ENCODE peak calls at places on chromosomes 16 and 17, in seven cellular contexts. One of them, this sample, is unnamed.

GRCh38 chr16:87487361-87487924 is 5.4 kb downstream of the ZCCHC14 start:
- DNase-seq in neural progenitor cell: peak; percentile 65
- DNase-seq in endothelial cell of umbilical vein: no peak
- DNase-seq in DND-41: no peak
- DNase-seq in astrocyte: no peak
- DNase-seq in HCT116: peak; percentile 69
- DNase-seq in PC-3: no peak
- DNase-seq in this sample: peak; percentile 72

GRCh38 chr16:53456625-53457024 is 22.4 kb downstream of the RBL2 start:
- DNase-seq in neural progenitor cell: no peak
- DNase-seq in endothelial cell of umbilical vein: no peak
- DNase-seq in DND-41: peak; percentile 75
- DNase-seq in astrocyte: no peak
- DNase-seq in HCT116: no peak
- DNase-seq in PC-3: no peak
- DNase-seq in this sample: no peak

GRCh38 chr16:24653725-24654124 is 75.7 kb upstream of the TNRC6A start:
- DNase-seq in neural progenitor cell: no peak
- DNase-seq in endothelial cell of umbilical vein: no peak
- DNase-seq in DND-41: no peak
- DNase-seq in astrocyte: no peak
- DNase-seq in HCT116: no peak
- DNase-seq in PC-3: no peak
- DNase-seq in this sample: no peak

GRCh38 chr16:54080524-54081008 is 206.0 kb downstream of the IRX3 start:
- DNase-seq in neural progenitor cell: no peak
- DNase-seq in endothelial cell of umbilical vein: no peak
- DNase-seq in DND-41: no peak
- DNase-seq in astrocyte: peak; percentile 99
- DNase-seq in HCT116: no peak
- DNase-seq in PC-3: peak; percentile 94
- DNase-seq in this sample: peak; percentile 28

GRCh38 chr17:42485680-42486079 is 27.0 kb downstream of the ATP6V0A1 start:
- DNase-seq in neural progenitor cell: no peak
- DNase-seq in endothelial cell of umbilical vein: no peak
- DNase-seq in DND-41: no peak
- DNase-seq in astrocyte: no peak
- DNase-seq in HCT116: no peak
- DNase-seq in PC-3: no peak
- DNase-seq in this sample: no peak

GRCh38 chr17:21125862-21126261 is 902 bp upstream of the DHRS7B start:
- DNase-seq in neural progenitor cell: no peak
- DNase-seq in endothelial cell of umbilical vein: peak; percentile 18
- DNase-seq in DND-41: peak; percentile 48
- DNase-seq in astrocyte: no peak
- DNase-seq in HCT116: no peak
- DNase-seq in PC-3: no peak
- DNase-seq in this sample: no peak

GRCh38 chr16:77610496-77610895 is 111.8 kb upstream of the NUDT7 start:
- DNase-seq in neural progenitor cell: no peak
- DNase-seq in endothelial cell of umbilical vein: no peak
- DNase-seq in DND-41: no peak
- DNase-seq in astrocyte: no peak
- DNase-seq in HCT116: no peak
- DNase-seq in PC-3: no peak
- DNase-seq in this sample: no peak

GRCh38 chr16:67843343-67843765 is 1.2 kb downstream of the THAP11 start:
- DNase-seq in neural progenitor cell: no peak
- DNase-seq in endothelial cell of umbilical vein: no peak
- DNase-seq in DND-41: peak; percentile 86
- DNase-seq in astrocyte: no peak
- DNase-seq in HCT116: no peak
- DNase-seq in PC-3: peak; percentile 4
- DNase-seq in this sample: no peak

GRCh38 chr17:38605230-38605851 is 411 bp downstream of the SRCIN1 start:
- DNase-seq in neural progenitor cell: peak; percentile 89
- DNase-seq in endothelial cell of umbilical vein: no peak
- DNase-seq in DND-41: no peak
- DNase-seq in astrocyte: no peak
- DNase-seq in HCT116: no peak
- DNase-seq in PC-3: no peak
- DNase-seq in this sample: peak; percentile 41

DNA sequence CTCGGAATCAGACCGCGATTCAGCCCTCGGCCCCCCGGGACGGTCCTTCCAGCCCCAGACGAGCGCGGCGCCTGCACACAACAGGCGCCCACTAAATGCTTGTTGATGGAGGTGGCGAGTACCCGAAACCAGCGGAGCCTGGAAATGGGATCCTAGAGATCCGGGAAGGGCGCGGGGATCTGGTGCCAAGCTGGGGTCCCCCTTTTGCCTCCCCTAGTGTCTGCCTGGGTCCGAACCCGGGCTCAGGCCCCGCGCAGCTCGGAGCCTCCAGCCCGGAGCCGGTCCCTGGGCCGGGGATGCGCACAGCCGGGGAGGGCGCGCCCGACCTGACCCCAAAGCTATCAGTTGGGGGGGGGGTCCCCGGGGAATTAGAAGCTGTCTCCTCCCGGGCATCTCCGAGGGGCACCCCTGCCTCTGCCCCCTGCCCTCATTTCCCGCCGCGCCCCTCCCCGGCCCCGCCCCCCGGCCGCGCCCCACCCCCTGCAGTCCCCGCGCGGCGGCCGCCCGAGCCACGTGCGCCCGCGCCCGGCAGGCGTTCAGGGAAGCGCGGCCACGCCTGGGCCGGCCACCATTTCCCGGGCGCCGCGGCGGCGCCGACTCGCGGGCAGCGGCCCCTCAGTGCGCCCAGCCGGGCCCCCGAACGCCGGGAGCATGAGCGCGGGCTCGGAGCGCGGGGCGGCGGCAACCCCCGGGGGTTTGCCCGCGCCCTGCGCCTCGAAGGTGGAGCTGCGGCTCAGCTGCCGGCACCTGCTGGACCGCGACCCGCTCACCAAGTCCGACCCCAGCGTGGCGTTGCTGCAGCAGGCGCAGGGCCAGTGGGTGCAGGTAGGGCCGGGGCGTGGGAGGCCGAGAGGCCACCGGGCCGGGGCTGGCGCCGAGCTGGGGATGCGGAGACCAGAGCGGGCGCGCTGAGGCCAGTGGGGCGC is at the start of gene CPNE7:
- DNase-seq in neural progenitor cell: peak; percentile 60
- DNase-seq in endothelial cell of umbilical vein: no peak
- DNase-seq in DND-41: no peak
- DNase-seq in astrocyte: no peak
- DNase-seq in HCT116: no peak
- DNase-seq in PC-3: no peak
- DNase-seq in this sample: no peak
- TF ChIP-seq EZH2 in neural progenitor cell: peak; percentile 82
- TF ChIP-seq EZH2 in endothelial cell of umbilical vein: peak; percentile 84
- TF ChIP-seq EZH2 in DND-41: no peak
- TF ChIP-seq EZH2 in astrocyte: peak; percentile 60
- TF ChIP-seq EZH2 in HCT116: no peak
- TF ChIP-seq EZH2 in PC-3: no peak
- TF ChIP-seq EZH2 in this sample: no peak

GRCh38 chr16:5200123-5200522 is 102.5 kb upstream of the EEF2KMT start:
- DNase-seq in neural progenitor cell: no peak
- DNase-seq in endothelial cell of umbilical vein: no peak
- DNase-seq in DND-41: no peak
- DNase-seq in astrocyte: no peak
- DNase-seq in HCT116: no peak
- DNase-seq in PC-3: no peak
- DNase-seq in this sample: no peak

GRCh38 chr16:5207001-5207523 is 109.5 kb upstream of the EEF2KMT start:
- DNase-seq in neural progenitor cell: no peak
- DNase-seq in endothelial cell of umbilical vein: no peak
- DNase-seq in DND-41: no peak
- DNase-seq in astrocyte: no peak
- DNase-seq in HCT116: no peak
- DNase-seq in PC-3: no peak
- DNase-seq in this sample: no peak

GRCh38 chr16:5206331-5206990 is 108.9 kb upstream of the EEF2KMT start:
- DNase-seq in neural progenitor cell: no peak
- DNase-seq in endothelial cell of umbilical vein: no peak
- DNase-seq in DND-41: no peak
- DNase-seq in astrocyte: no peak
- DNase-seq in HCT116: no peak
- DNase-seq in PC-3: no peak
- DNase-seq in this sample: no peak

DNA sequence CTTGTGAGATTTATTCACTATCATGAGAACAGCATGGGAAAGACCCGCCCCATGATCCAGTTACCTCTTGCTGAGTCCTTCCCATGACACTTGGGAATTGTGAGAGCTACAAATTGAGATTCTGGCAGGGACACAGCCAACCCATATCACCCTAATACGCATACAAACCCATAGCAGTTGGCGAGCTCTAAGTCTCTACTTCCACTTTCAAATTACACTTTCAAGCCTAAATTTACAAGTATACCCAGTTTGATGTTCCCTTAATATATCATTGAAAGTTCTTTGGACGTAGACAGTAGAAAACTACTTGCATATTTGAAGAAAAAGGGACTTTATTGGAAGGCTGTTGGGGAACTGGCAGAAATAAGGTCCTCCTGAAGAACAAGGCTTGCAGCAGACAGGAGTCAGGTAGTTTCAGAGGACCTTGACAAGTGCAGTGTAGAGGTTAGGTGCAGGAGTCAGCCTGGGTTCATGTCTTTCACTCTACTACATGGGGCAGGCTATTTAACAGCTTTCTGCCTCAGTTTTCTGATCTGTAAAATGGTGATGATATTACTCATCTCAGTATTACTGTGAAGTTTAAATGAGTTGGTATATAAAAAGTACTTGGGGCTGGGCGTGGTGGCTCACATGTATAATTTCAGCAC is 107.9 kb upstream of the EEF2KMT start:
- DNase-seq in neural progenitor cell: no peak
- DNase-seq in endothelial cell of umbilical vein: no peak
- DNase-seq in DND-41: no peak
- DNase-seq in astrocyte: no peak
- DNase-seq in HCT116: no peak
- DNase-seq in PC-3: no peak
- DNase-seq in this sample: no peak
- H2AFZ ChIP-seq in neural progenitor cell: no peak overlapping the region
- H2AFZ ChIP-seq in endothelial cell of umbilical vein: no peak overlapping the region
- H2AFZ ChIP-seq in DND-41: no peak overlapping the region
- H2AFZ ChIP-seq in astrocyte: no peak overlapping the region
- H2AFZ ChIP-seq in HCT116: no peak overlapping the region
- H2AFZ ChIP-seq in PC-3: no peak overlapping the region
- H2AFZ ChIP-seq in this sample: no peak overlapping the region

GRCh38 chr17:30924341-30924740 is 2.6 kb downstream of the ADAP2 start:
- DNase-seq in neural progenitor cell: no peak
- DNase-seq in endothelial cell of umbilical vein: no peak
- DNase-seq in DND-41: no peak
- DNase-seq in astrocyte: no peak
- DNase-seq in HCT116: no peak
- DNase-seq in PC-3: no peak
- DNase-seq in this sample: no peak

GRCh38 chr17:30921544-30922196 is at the start of gene ADAP2:
- DNase-seq in neural progenitor cell: peak; percentile 76
- DNase-seq in endothelial cell of umbilical vein: no peak
- DNase-seq in DND-41: no peak
- DNase-seq in astrocyte: no peak
- DNase-seq in HCT116: peak; percentile 19
- DNase-seq in PC-3: peak; percentile 36
- DNase-seq in this sample: peak; percentile 54

GRCh38 chr17:30920282-30920681 is 1.5 kb upstream of the ADAP2 start:
- DNase-seq in neural progenitor cell: peak; percentile 63
- DNase-seq in endothelial cell of umbilical vein: peak; percentile 57
- DNase-seq in DND-41: no peak
- DNase-seq in astrocyte: no peak
- DNase-seq in HCT116: no peak
- DNase-seq in PC-3: no peak
- DNase-seq in this sample: no peak

GRCh38 chr17:30920683-30921543 is 832 bp upstream of the ADAP2 start:
- DNase-seq in neural progenitor cell: no peak
- DNase-seq in endothelial cell of umbilical vein: no peak
- DNase-seq in DND-41: no peak
- DNase-seq in astrocyte: no peak
- DNase-seq in HCT116: no peak
- DNase-seq in PC-3: no peak
- DNase-seq in this sample: no peak

DNA sequence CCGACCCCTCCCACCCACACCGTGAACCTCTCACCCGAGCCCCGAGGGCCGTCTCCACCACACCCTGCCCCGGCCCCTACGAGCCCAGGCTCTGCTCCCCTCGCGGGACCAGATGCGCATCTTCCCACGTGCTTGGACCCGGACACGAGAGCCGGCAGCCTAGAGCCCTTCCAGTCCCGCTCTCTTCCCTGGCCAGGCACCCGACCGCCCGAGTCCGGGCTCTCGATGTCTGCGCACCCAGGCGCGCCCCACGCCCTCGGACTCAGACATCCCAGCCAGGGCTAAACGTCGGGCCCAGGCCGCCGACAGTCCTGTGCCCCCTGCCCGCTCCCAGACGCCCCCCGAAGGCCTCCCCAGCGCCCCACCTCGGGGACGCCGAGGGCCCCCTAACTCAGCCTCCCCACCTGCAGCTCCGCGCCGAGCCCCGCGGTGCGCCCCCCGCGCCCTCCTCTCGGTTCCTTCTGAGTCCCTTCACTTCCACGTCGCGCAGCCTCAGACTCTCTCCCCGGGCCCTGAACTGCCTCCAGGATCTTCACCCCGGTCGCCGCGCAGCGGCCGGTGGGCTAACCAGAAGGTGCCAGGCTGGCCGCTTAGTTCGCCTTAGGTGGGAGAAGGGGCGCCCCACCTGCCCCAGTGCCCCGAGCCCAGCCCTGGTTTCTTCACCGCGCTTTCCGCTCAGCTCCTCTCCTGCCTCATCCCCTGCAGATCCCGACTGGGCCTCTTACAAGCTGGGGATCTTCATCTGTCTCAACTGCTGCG is 669 bp downstream of the ADAP2 start:
- DNase-seq in neural progenitor cell: peak; percentile 32
- DNase-seq in endothelial cell of umbilical vein: no peak
- DNase-seq in DND-41: no peak
- DNase-seq in astrocyte: no peak
- DNase-seq in HCT116: no peak
- DNase-seq in PC-3: no peak
- DNase-seq in this sample: peak; percentile 20
- TF ChIP-seq EZH2 in neural progenitor cell: peak; percentile 92
- TF ChIP-seq EZH2 in endothelial cell of umbilical vein: peak; percentile 64
- TF ChIP-seq EZH2 in DND-41: no peak
- TF ChIP-seq EZH2 in astrocyte: peak; percentile 87
- TF ChIP-seq EZH2 in HCT116: no peak
- TF ChIP-seq EZH2 in PC-3: no peak
- TF ChIP-seq EZH2 in this sample: no peak

DNA sequence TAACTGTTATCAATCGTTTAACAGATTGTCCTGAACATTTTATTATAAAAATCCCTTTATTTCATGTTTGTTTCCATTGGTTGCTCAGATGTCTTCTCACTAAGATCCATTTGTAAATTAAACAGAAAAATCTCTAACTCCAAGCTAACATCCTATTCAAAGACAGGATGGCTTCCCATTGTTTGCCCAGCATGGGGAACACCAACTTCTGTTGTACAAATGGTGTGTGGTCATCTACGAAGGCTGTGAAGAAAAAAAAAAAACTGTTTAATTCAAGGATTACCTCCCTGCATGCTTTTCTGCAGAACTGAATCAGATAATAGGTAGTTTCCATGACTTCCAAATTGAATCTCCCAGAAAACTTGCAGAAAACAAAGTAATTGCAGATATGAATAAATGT is 7.9 kb downstream of the SALL1 start:
- DNase-seq in neural progenitor cell: peak; percentile 75
- DNase-seq in endothelial cell of umbilical vein: no peak
- DNase-seq in DND-41: no peak
- DNase-seq in astrocyte: no peak
- DNase-seq in HCT116: no peak
- DNase-seq in PC-3: no peak
- DNase-seq in this sample: no peak
- H2AFZ ChIP-seq in neural progenitor cell: no peak overlapping the region
- H2AFZ ChIP-seq in endothelial cell of umbilical vein: no peak overlapping the region
- H2AFZ ChIP-seq in DND-41: no peak overlapping the region
- H2AFZ ChIP-seq in astrocyte: no peak overlapping the region
- H2AFZ ChIP-seq in HCT116: no peak overlapping the region
- H2AFZ ChIP-seq in PC-3: no peak overlapping the region
- H2AFZ ChIP-seq in this sample: no peak overlapping the region